ENCODE peak calls at places on chromosomes 16 and 17, in eight cellular contexts. U is HL-60, V is psoas muscle, T is AG10803, G is H9, C is vagina, X is A549, Z is breast epithelium. Y is an unnamed sample.

GRCh38 chr17:19542247-19542646 is 8.6 kb downstream of the SLC47A1 start:
- DNase-seq in U (no peak), V (no peak), T (no peak), G (no peak), C (no peak), X (no peak), Z (no peak), Y (no peak)

GRCh38 chr16:89661215-89661614 is 3.6 kb downstream of the SPATA33 start:
- DNase-seq in U (no peak), V (no peak), T (no peak), G (no peak), C (no peak), X (no peak), Z (no peak), Y (no peak)

GRCh38 chr16:87216824-87217205 is 100.4 kb downstream of the C16orf95 start:
- DNase-seq in U (no peak), V (no peak), T (no peak), G (no peak), C (no peak), X (no peak), Z (no peak), Y (peak; percentile 30)

GRCh38 chr16:70642633-70643032 is 3.7 kb upstream of the IL34 start:
- DNase-seq in U (no peak), V (no peak), T (no peak), G (no peak), C (no peak), X (no peak), Z (no peak), Y (no peak)

GRCh38 chr17:75645501-75645888 is 12.3 kb downstream of the SMIM5 start:
- DNase-seq in U (no peak), V (no peak), T (no peak), G (peak; percentile 47), C (no peak), X (peak; percentile 87), Z (no peak), Y (peak; percentile 92)

GRCh38 chr16:4724661-4725270 is 9.3 kb downstream of the ANKS3 start:
- DNase-seq in U (no peak), V (peak; percentile 4), T (no peak), G (no peak), C (no peak), X (no peak), Z (no peak), Y (no peak)

GRCh38 chr16:57134982-57135381 is 42.6 kb downstream of the CPNE2 start:
- DNase-seq in U (no peak), V (no peak), T (no peak), G (no peak), C (no peak), X (no peak), Z (no peak), Y (no peak)

GRCh38 chr17:10730956-10731879 is 1.4 kb upstream of the TMEM220 start:
- DNase-seq in U (no peak), V (no peak), T (no peak), G (peak; percentile 40), C (peak; percentile 83), X (no peak), Z (no peak), Y (no peak)

GRCh38 chr17:69492410-69493071 is 78.0 kb downstream of the MAP2K6 start:
- DNase-seq in U (no peak), V (no peak), T (peak; percentile 94), G (peak; percentile 88), C (no peak), X (peak; percentile 67), Z (no peak), Y (peak; percentile 93)

GRCh38 chr17:74936470-74936799 is 737 bp downstream of the OTOP3 start:
- DNase-seq in U (no peak), V (no peak), T (no peak), G (no peak), C (no peak), X (no peak), Z (no peak), Y (no peak)

GRCh38 chr17:79294459-79295071 is 219.9 kb downstream of the ENGASE start:
- DNase-seq in U (no peak), V (peak; percentile 78), T (peak; percentile 7), G (peak; percentile 93), C (no peak), X (peak; percentile 51), Z (peak; percentile 62), Y (peak; percentile 34)

GRCh38 chr16:89304941-89305705 is 87.6 kb downstream of the ZNF778 start:
- DNase-seq in U (no peak), V (no peak), T (no peak), G (no peak), C (no peak), X (no peak), Z (no peak), Y (no peak)

GRCh38 chr16:47956881-47957280 is 198.9 kb downstream of the ABCC12 start:
- DNase-seq in U (no peak), V (no peak), T (no peak), G (no peak), C (no peak), X (no peak), Z (no peak), Y (no peak)

GRCh38 chr17:73163043-73163442 is 1.8 kb upstream of the SSTR2 start:
- DNase-seq in U (no peak), V (no peak), T (no peak), G (no peak), C (no peak), X (no peak), Z (no peak), Y (no peak)

GRCh38 chr16:11799509-11800384 is 2.7 kb upstream of the ZC3H7A start:
- DNase-seq in U (peak; percentile 57), V (no peak), T (no peak), G (no peak), C (no peak), X (no peak), Z (no peak), Y (no peak)

GRCh38 chr17:64573214-64573613 is 66.4 kb downstream of the CEP95 start:
- DNase-seq in U (no peak), V (no peak), T (no peak), G (no peak), C (no peak), X (no peak), Z (no peak), Y (no peak)

GRCh38 chr16:24761526-24761925 is 32.1 kb downstream of the TNRC6A start:
- DNase-seq in U (no peak), V (no peak), T (no peak), G (no peak), C (no peak), X (no peak), Z (no peak), Y (no peak)

GRCh38 chr16:66696669-66697630 is at the start of gene CMTM4:
- DNase-seq in U (peak; percentile 62), V (peak; percentile 92), T (peak; percentile 82), G (peak; percentile 86), C (no peak), X (peak; percentile 84), Z (peak; percentile 87), Y (peak; percentile 87)

GRCh38 chr16:66204761-66205160 is 161.7 kb upstream of the CDH5 start:
- DNase-seq in U (no peak), V (no peak), T (peak; percentile 71), G (no peak), C (peak; percentile 16), X (no peak), Z (no peak), Y (peak; percentile 34)

GRCh38 chr16:87161822-87162676 is 155.1 kb downstream of the C16orf95 start:
- DNase-seq in U (no peak), V (no peak), T (no peak), G (no peak), C (no peak), X (no peak), Z (no peak), Y (no peak)

GRCh38 chr17:59607817-59608403 is 11.8 kb upstream of the CLTC start:
- DNase-seq in U (peak; percentile 15), V (no peak), T (no peak), G (peak; percentile 59), C (no peak), X (no peak), Z (no peak), Y (peak; percentile 25)
- TF ChIP-seq CTCF in U (no peak), V (no peak), T (no peak), G (peak; percentile 76), C (no peak), X (peak; percentile 39), Z (no peak), Y (peak; percentile 38)

DNA sequence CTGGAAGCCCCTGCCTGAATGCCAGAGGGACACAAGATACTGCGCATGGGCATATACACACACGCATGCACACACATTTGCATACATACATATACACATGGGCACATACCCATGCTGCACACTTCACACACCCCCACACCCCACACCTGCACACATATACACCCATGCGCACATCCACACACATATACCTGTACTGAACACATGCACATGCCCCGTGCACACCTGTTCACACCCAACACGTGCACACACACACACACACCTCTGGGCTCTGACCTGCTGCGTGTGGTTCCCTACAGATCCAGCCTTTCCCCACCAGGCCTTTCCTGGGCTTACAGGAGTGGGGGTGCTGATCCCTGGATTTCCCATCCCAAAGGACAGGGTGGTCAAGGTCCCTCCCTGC is 6.3 kb downstream of the SPPL2C start:
- DNase-seq in U (no peak), V (no peak), T (no peak), G (no peak), C (no peak), X (no peak), Z (no peak), Y (no peak)
- TF ChIP-seq CTCF in U (no peak), V (no peak), T (no peak), G (no peak), C (no peak), X (no peak), Z (no peak), Y (no peak)

GRCh38 chr17:27342059-27342458 is 48.1 kb downstream of the WSB1 start:
- DNase-seq in U (no peak), V (no peak), T (no peak), G (no peak), C (no peak), X (no peak), Z (no peak), Y (no peak)
- TF ChIP-seq CTCF in U (no peak), V (no peak), T (no peak), G (no peak), C (no peak), X (no peak), Z (no peak), Y (no peak)

GRCh38 chr16:62190426-62190825 is 154.2 kb upstream of the CDH8 start:
- DNase-seq in U (no peak), V (no peak), T (no peak), G (no peak), C (no peak), X (no peak), Z (no peak), Y (peak; percentile 1)
- TF ChIP-seq CTCF in U (peak; percentile 15), V (no peak), T (peak; percentile 14), G (peak; percentile 85), C (no peak), X (peak; percentile 11), Z (no peak), Y (no peak)

Y was measured in choroid plexus epithelial cell.